ENCODE peak calls at places on chromosomes 2 and 18, in eight cellular contexts. X is frontal cortex; P is testis; J is stimulated activated CD8-positive, alpha-beta memory T cell treated with anti-CD3 and anti-CD28 coated beads, Interleukin-12 subunit alpha, Interleukin-12 subunit beta, amount 100 ng/mL, for 1 hour; T is esophagus squamous epithelium; Q is fibroblast of gingiva; A is astrocyte of the spinal cord; Z is activated naive CD4-positive, alpha-beta T cell treated with Interleukin-2 at 50 U/mL for 16 hours. F is an unnamed sample.

GRCh38 chr2:68223419-68223818 is 28.9 kb downstream of the PPP3R1 start:
- DNase-seq in T (no peak), Q (peak; percentile 8), P (no peak), X (no peak), J (no peak), A (no peak), Z (no peak), F (no peak)

GRCh38 chr18:59783138-59783537 is 85.9 kb upstream of the CCBE1 start:
- DNase-seq in Z (no peak), T (no peak), P (peak; percentile 59), X (no peak), A (peak; percentile 71), Q (peak; percentile 92), J (no peak), F (peak; percentile 45)

GRCh38 chr2:77977486-77978063 is 455.4 kb upstream of the LRRTM4 start:
- DNase-seq in X (no peak), Z (no peak), P (no peak), T (no peak), J (no peak), Q (no peak), A (no peak), F (peak; percentile 8)

GRCh38 chr18:47163241-47163640 is 12.9 kb downstream of the IER3IP1 start:
- DNase-seq in T (no peak), A (peak; percentile 38), J (no peak), Z (no peak), X (no peak), Q (peak; percentile 22), P (no peak), F (no peak)

GRCh38 chr2:23545811-23546210 is 160.8 kb downstream of the KLHL29 start:
- DNase-seq in T (no peak), X (no peak), Q (no peak), P (no peak), Z (no peak), J (no peak), A (no peak), F (no peak)

GRCh38 chr2:185990861-185991525 is 252.4 kb downstream of the FSIP2 start:
- DNase-seq in A (peak; percentile 23), P (no peak), Z (no peak), Q (no peak), T (no peak), X (no peak), J (no peak), F (no peak)

GRCh38 chr2:23664069-23664788 is 262.7 kb downstream of the ATAD2B start:
- DNase-seq in P (no peak), X (no peak), Z (no peak), T (no peak), Q (no peak), J (no peak), A (no peak), F (no peak)

GRCh38 chr2:143529118-143529720 is 400.0 kb downstream of the ARHGAP15 start:
- DNase-seq in Z (no peak), Q (no peak), T (no peak), J (no peak), X (no peak), P (no peak), A (no peak), F (no peak)

GRCh38 chr2:173649527-173650219 is 295.0 kb downstream of the CDCA7 start:
- DNase-seq in Q (peak; percentile 60), J (no peak), T (no peak), Z (no peak), P (no peak), X (no peak), A (no peak), F (no peak)

GRCh38 chr2:75199428-75200011 is at the start of gene TACR1:
- DNase-seq in T (no peak), A (peak; percentile 72), Z (peak; percentile 29), J (peak; percentile 5), X (peak; percentile 53), Q (peak; percentile 74), P (peak; percentile 76), F (peak; percentile 58)

GRCh38 chr2:192885569-192886160 is 690.9 kb upstream of the TMEFF2 start:
- DNase-seq in P (no peak), J (no peak), T (no peak), A (no peak), X (no peak), Z (no peak), Q (no peak), F (no peak)

GRCh38 chr2:41595235-41595634 is 452.6 kb upstream of the PKDCC start:
- DNase-seq in Z (no peak), J (no peak), P (no peak), X (no peak), T (no peak), A (peak; percentile 46), Q (no peak), F (no peak)

GRCh38 chr2:231127936-231128335 is 3.1 kb upstream of the HTR2B start:
- DNase-seq in Z (no peak), T (no peak), Q (no peak), A (no peak), J (no peak), X (no peak), P (no peak), F (no peak)

GRCh38 chr2:238308177-238308576 is 12.1 kb upstream of the TRAF3IP1 start:
- DNase-seq in Z (no peak), Q (no peak), X (no peak), A (no peak), P (no peak), T (no peak), J (no peak), F (no peak)

GRCh38 chr18:77081387-77081773 is 51.2 kb downstream of the MBP start:
- DNase-seq in P (no peak), J (no peak), A (peak; percentile 93), Q (peak; percentile 83), Z (no peak), X (no peak), T (no peak), F (no peak)

GRCh38 chr2:37907480-37908070 is 17.5 kb upstream of the RMDN2 start:
- DNase-seq in X (no peak), Q (no peak), T (no peak), J (no peak), Z (no peak), A (no peak), P (no peak), F (no peak)

GRCh38 chr2:230793573-230794359 is 71.0 kb upstream of the ITM2C start:
- DNase-seq in X (no peak), Q (peak; percentile 97), Z (peak; percentile 76), P (peak; percentile 51), A (peak; percentile 99), J (peak; percentile 41), T (peak; percentile 13), F (no peak)

GRCh38 chr2:238722883-238723282 is 125.0 kb upstream of the TWIST2 start:
- DNase-seq in A (no peak), T (no peak), P (no peak), X (no peak), Q (no peak), J (no peak), Z (no peak), F (no peak)

GRCh38 chr18:49024808-49025361 is 74.1 kb upstream of the SMAD7 start:
- DNase-seq in A (no peak), J (no peak), P (no peak), T (no peak), Z (no peak), Q (no peak), X (no peak), F (no peak)

GRCh38 chr2:118923371-118923770 is 18.6 kb upstream of the MARCO start:
- DNase-seq in A (no peak), Q (no peak), P (no peak), J (no peak), T (no peak), X (no peak), Z (no peak), F (no peak)

GRCh38 chr2:15869396-15869795 is 71.0 kb upstream of the MYCN start:
- DNase-seq in Q (no peak), X (no peak), J (no peak), Z (no peak), A (no peak), T (no peak), P (no peak), F (no peak)

GRCh38 chr2:44895061-44895460 is 46.4 kb upstream of the SIX3 start:
- DNase-seq in X (no peak), Q (no peak), J (no peak), Z (no peak), P (no peak), A (no peak), T (no peak), F (no peak)

GRCh38 chr2:207223051-207223450 is 57.3 kb upstream of the KLF7 start:
- DNase-seq in Z (peak; percentile 21), Q (no peak), X (no peak), T (no peak), A (peak; percentile 91), J (no peak), P (no peak), F (peak; percentile 27)

GRCh38 chr2:238159676-238160205 is 971 bp downstream of the ERFE start:
- DNase-seq in Q (no peak), X (no peak), J (no peak), Z (no peak), P (no peak), A (no peak), T (no peak), F (no peak)

GRCh38 chr2:164898475-164898874 is 56.9 kb downstream of the SLC38A11 start:
- DNase-seq in Z (no peak), J (no peak), A (peak; percentile 69), X (no peak), Q (peak; percentile 45), T (no peak), P (no peak), F (no peak)

GRCh38 chr2:191688934-191689695 is 11.2 kb downstream of the NABP1 start:
- DNase-seq in Q (peak; percentile 91), Z (no peak), A (peak; percentile 80), X (no peak), T (no peak), P (no peak), J (no peak), F (no peak)

F was measured in HEK293T.